ENCODE peak calls at places on chromosomes 7 and 10, in seven cellular contexts. J is adrenal gland, E is heart right ventricle, Y is pancreas, V is fibroblast of lung, C is A549, P is hepatocyte. U is an unnamed sample. For H3K4me1, the result is how much of the 10 kb centered on the place peaks cover.

GRCh38 chr7:99955247-99955646 is 20.6 kb downstream of the AZGP1 start:
- DNase-seq in J (no peak), C (no peak), P (no peak), Y (no peak), E (no peak), V (no peak), U (no peak)

GRCh38 chr10:25080880-25081581 is 64.6 kb downstream of the THNSL1 start:
- DNase-seq in P (peak), V (peak), C (peak), Y (peak), E (peak), J (peak), U (peak)

GRCh38 chr10:63393050-63393449 is 72.7 kb downstream of the JMJD1C start:
- DNase-seq in J (no peak), C (no peak), V (no peak), E (no peak), P (no peak), Y (no peak), U (no peak)

GRCh38 chr7:103680161-103681144 is 234.4 kb upstream of the SLC26A5 start:
- DNase-seq in Y (no peak), P (no peak), C (no peak), J (no peak), E (no peak), V (no peak), U (no peak)

GRCh38 chr10:71783917-71784678 is 10.8 kb upstream of the VSIR start:
- DNase-seq in P (no peak), Y (no peak), C (no peak), E (no peak), J (no peak), V (no peak), U (no peak)

GRCh38 chr7:100102950-100103840 is 1.8 kb downstream of the AP4M1 start:
- DNase-seq in V (peak), E (no peak), Y (no peak), J (no peak), C (no peak), P (no peak), U (no peak)

GRCh38 chr10:72509206-72509799 is 116.6 kb downstream of the MICU1 start:
- DNase-seq in J (no peak), Y (no peak), V (no peak), C (no peak), E (no peak), P (no peak), U (no peak)

GRCh38 chr7:157548691-157549265 is 212.0 kb downstream of the DNAJB6 start:
- DNase-seq in C (no peak), Y (no peak), J (no peak), E (no peak), V (no peak), P (no peak), U (no peak)

GRCh38 chr10:73359492-73359891 is 828 bp upstream of the CFAP70 start:
- DNase-seq in C (no peak), V (no peak), Y (no peak), E (no peak), J (no peak), P (no peak), U (no peak)

GRCh38 chr10:86224354-86225097 is 142.1 kb downstream of the GRID1 start:
- DNase-seq in J (no peak), C (no peak), Y (no peak), E (no peak), P (peak), V (no peak), U (no peak)

GRCh38 chr10:87635498-87636312 is 24.0 kb upstream of the PAPSS2 start:
- DNase-seq in J (no peak), P (peak), E (no peak), Y (no peak), C (peak), V (peak), U (no peak)

GRCh38 chr7:2287742-2288141 is 26.5 kb downstream of the SNX8 start:
- DNase-seq in Y (no peak), P (no peak), J (no peak), V (no peak), C (no peak), E (no peak), U (no peak)

GRCh38 chr10:43254199-43254730 is 12.6 kb downstream of the RASGEF1A start:
- DNase-seq in Y (peak), E (peak), C (no peak), P (peak), J (peak), V (no peak), U (no peak)

GRCh38 chr10:6024334-6024682 is 37.9 kb downstream of the IL2RA start:
- DNase-seq in P (no peak), C (no peak), V (no peak), Y (no peak), E (no peak), J (no peak), U (no peak)

GRCh38 chr10:71528371-71529202 is 131.9 kb downstream of the CDH23 start:
- DNase-seq in Y (no peak), P (no peak), C (no peak), E (no peak), J (no peak), V (no peak), U (no peak)

GRCh38 chr10:68208424-68209042 is 23.4 kb downstream of the ATOH7 start:
- DNase-seq in V (peak), E (peak), Y (peak), P (peak), J (peak), C (peak), U (peak)

GRCh38 chr10:125742465-125742864 is 23.0 kb downstream of the EDRF1 start:
- DNase-seq in E (no peak), Y (no peak), V (peak), C (peak), P (no peak), J (no peak), U (no peak)

GRCh38 chr7:156607332-156608175 is 33.0 kb upstream of the RNF32 start:
- DNase-seq in V (peak), Y (no peak), J (no peak), E (no peak), P (no peak), C (no peak), U (no peak)

GRCh38 chr10:73875139-73875475 is 752 bp upstream of the CAMK2G start:
- DNase-seq in J (no peak), V (no peak), C (no peak), Y (no peak), P (no peak), E (no peak), U (no peak)

GRCh38 chr7:6476596-6477374 is 29.0 kb upstream of the DAGLB start:
- DNase-seq in P (no peak), C (no peak), V (no peak), E (no peak), Y (no peak), J (no peak), U (no peak)

GRCh38 chr10:124239666-124240065 is 146.3 kb upstream of the CHST15 start:
- DNase-seq in Y (no peak), C (no peak), V (no peak), J (no peak), P (no peak), E (no peak), U (no peak)

GRCh38 chr7:81499262-81500116 is 270.4 kb downstream of the HGF start:
- DNase-seq in C (peak), Y (no peak), J (no peak), P (peak), V (peak), E (peak), U (no peak)

GRCh38 chr7:94760702-94761101 is 104.8 kb upstream of the SGCE start:
- DNase-seq in V (no peak), E (no peak), Y (no peak), J (no peak), P (no peak), C (no peak), U (no peak)

GRCh38 chr10:113382691-113383090 is 170.2 kb upstream of the HABP2 start:
- DNase-seq in C (no peak), J (no peak), E (no peak), P (no peak), Y (no peak), V (peak), U (no peak)

GRCh38 chr10:113381906-113382562 is 170.8 kb upstream of the HABP2 start:
- DNase-seq in C (no peak), E (peak), J (no peak), P (no peak), V (peak), Y (no peak), U (no peak)

GRCh38 chr10:113384181-113384580 is 168.7 kb upstream of the HABP2 start:
- DNase-seq in J (no peak), Y (no peak), V (no peak), E (no peak), P (no peak), C (no peak), U (no peak)

GRCh38 chr10:113386005-113386404 is 166.8 kb upstream of the HABP2 start:
- DNase-seq in P (no peak), E (no peak), Y (no peak), V (peak), J (peak), C (peak), U (no peak)

GRCh38 chr10:113385021-113385975 is 167.6 kb upstream of the HABP2 start:
- DNase-seq in J (peak), P (peak), Y (peak), V (peak), E (peak), C (peak), U (peak)
- TF ChIP-seq CTCF in J (peak), P (peak), Y (peak), V (peak), E (peak), C (peak), U (peak)

GRCh38 chr7:15178065-15178464 is 275.5 kb upstream of the DGKB start:
- DNase-seq in C (no peak), J (no peak), V (peak), P (no peak), Y (no peak), E (no peak), U (no peak)
- H3K4me1 ChIP-seq in C (under half), J (under half), V (under half), P (under half), Y (under half), E (under half), U (under half)

DNA sequence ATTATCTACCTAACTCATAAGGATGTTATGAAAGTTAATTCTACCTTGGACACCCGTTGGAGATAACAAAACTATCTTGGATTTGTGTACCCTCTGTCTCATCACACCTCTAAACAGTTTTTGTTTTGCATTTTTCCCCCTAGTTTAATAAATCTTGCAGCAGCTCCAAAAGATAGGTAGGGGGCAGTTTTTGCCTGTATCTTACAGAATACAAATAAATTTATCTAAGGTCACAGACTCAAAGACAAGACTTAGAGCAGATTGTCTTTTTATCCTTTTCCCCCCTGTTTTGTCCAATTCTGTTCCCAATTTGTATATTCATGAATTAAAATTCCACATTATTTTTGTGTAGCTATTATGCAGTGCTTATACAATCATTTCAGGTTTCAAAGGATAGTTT is 5.0 kb upstream of the SORCS1 start:
- DNase-seq in V (no peak), C (no peak), Y (no peak), P (no peak), E (no peak), J (no peak), U (no peak)
- TF ChIP-seq CTCF in V (no peak), C (no peak), Y (no peak), P (peak), E (no peak), J (no peak), U (no peak)

DNA sequence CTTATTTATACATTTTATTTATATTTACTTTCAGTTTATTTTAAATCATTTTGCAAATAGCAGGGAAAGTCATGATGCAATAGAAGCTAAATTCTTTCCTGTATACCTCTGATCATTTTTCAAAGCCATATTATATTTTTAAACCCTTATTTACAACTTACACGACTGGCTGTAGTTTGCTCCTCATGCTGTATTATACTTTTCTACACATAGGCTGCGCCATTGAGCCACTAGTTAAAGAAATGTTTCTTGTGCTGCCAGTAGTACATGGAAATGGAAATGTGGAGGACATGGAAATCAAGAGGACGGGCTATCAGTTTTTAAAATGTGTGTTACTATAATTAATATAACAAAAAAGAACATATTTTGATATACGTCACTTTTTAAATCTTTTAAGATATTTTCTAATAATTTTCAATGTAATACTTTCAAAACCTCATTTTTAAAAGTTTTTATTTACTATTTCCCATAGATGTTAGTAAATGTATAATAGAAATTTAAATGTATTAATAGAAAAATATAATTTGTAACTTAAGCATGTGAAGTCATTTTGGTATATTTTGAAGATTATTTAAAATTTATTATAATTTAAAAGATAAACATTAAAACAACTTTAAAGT is 118.5 kb downstream of the VTI1A start:
- DNase-seq in E (peak), V (peak), C (peak), J (peak), P (peak), Y (no peak), U (no peak)
- H3K4me1 ChIP-seq in E (under half), V (under half), C (under half), J (under half), P (under half), Y (under half), U (under half)

GRCh38 chr7:64180989-64181388 is 26.0 kb upstream of the ZNF735 start:
- DNase-seq in C (peak), V (peak), E (no peak), Y (no peak), P (no peak), J (no peak), U (no peak)
- TF ChIP-seq CTCF in C (no peak), V (no peak), E (peak), Y (no peak), P (no peak), J (peak), U (no peak)

DNA sequence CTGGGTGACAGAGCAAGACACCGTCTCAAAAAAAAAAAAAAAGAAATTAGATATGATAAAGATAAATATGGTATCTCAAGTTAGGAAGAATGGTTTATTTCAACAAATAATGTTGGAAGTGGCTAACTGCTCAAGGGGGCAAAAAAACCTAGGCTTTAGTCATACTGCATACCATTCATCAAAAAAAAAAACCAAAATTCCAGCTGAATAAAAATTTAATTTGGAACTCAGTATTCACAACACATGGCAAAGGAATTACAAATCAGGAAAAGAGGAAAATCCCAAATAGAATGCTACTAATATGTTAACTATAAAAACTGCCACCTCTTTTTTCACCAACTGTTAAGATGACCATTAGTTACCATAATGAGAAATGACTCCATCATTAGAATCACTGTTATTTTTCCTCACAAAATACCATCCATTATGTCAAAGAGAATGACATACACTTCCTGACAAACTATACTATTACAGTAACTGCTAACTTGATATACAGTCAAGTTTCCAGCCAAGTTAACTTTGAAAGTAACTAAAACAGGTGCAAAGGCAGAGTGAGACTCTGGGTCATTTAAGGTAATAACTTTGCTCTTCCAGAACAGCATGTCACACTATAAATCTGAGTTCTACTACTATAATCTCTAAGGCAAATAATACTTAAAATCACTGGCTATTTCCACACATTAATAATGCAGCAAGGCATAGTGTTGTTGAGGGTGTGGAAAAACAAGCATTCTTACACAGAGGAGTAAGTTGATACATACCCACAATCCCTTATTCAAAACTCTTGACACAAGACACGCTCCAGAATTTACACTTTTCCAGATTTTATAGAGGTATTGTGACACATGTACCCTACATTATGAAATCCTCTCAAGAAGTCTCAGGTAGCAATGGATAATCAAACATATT is 10.2 kb downstream of the KBTBD2 start:
- DNase-seq in C (peak), J (no peak), Y (no peak), V (no peak), E (no peak), P (no peak), U (no peak)
- H3K4me1 ChIP-seq in C (half or more), J (under half), Y (under half), V (under half), E (half or more), P (under half), U (under half)

U was measured in ovary.